ENCODE peak calls at places on chromosomes 3 and 15, in nine cellular contexts. M, H, X, S, K, O, A, C and Y are unnamed samples.

GRCh38 chr3:134650431-134651346 is at the start of gene KY:
- DNase-seq in O (no peak), S (no peak), K (peak), C (no peak), H (peak), A (no peak), X (peak), M (peak), Y (peak)

GRCh38 chr3:174620138-174620537 is 239.0 kb upstream of the NAALADL2 start:
- DNase-seq in K (no peak), A (no peak), X (no peak), O (no peak), H (no peak), M (no peak), C (no peak), S (peak), Y (no peak)

GRCh38 chr15:99212401-99212800 is 37.0 kb downstream of the TTC23 start:
- DNase-seq in M (no peak), O (peak), C (peak), K (no peak), S (no peak), H (no peak), A (no peak), X (no peak), Y (no peak)

GRCh38 chr3:63979093-63979492 is 44.2 kb downstream of the PSMD6 start:
- DNase-seq in A (no peak), M (no peak), X (no peak), K (no peak), O (no peak), C (peak), S (no peak), H (no peak), Y (no peak)

GRCh38 chr3:47266709-47267489 is 15.7 kb downstream of the KIF9 start:
- DNase-seq in A (peak), H (no peak), M (peak), C (peak), X (no peak), O (peak), K (peak), S (peak), Y (no peak)

GRCh38 chr15:72961326-72961725 is 90.9 kb upstream of the NEO1 start:
- DNase-seq in S (no peak), A (no peak), M (no peak), K (no peak), X (no peak), H (no peak), O (no peak), C (no peak), Y (no peak)

GRCh38 chr3:135310317-135310716 is 515.3 kb downstream of the EPHB1 start:
- DNase-seq in K (no peak), O (no peak), S (no peak), M (no peak), X (no peak), C (no peak), A (no peak), H (no peak), Y (no peak)

GRCh38 chr3:196422976-196423781 is 9.0 kb downstream of the UBXN7 start:
- DNase-seq in O (peak), A (no peak), K (no peak), M (peak), C (no peak), H (no peak), X (no peak), S (no peak), Y (no peak)

GRCh38 chr3:122996038-122996580 is 31.5 kb downstream of the SEMA5B start:
- DNase-seq in H (no peak), A (no peak), S (no peak), C (no peak), X (peak), M (no peak), O (no peak), K (no peak), Y (no peak)

GRCh38 chr3:133256787-133257483 is 142.9 kb upstream of the BFSP2 start:
- DNase-seq in M (no peak), O (no peak), H (no peak), A (no peak), K (no peak), X (no peak), S (no peak), C (peak), Y (no peak)

GRCh38 chr3:171284308-171285075 is 175.7 kb downstream of the TNIK start:
- DNase-seq in O (peak), C (peak), A (no peak), K (no peak), H (no peak), S (peak), M (peak), X (no peak), Y (no peak)

GRCh38 chr3:125324341-125324740 is 50.8 kb downstream of the ZNF148 start:
- DNase-seq in M (no peak), K (no peak), C (no peak), S (no peak), X (no peak), O (no peak), A (no peak), H (no peak), Y (no peak)

GRCh38 chr3:97988784-97989568 is 16.7 kb upstream of the RIOX2 start:
- DNase-seq in M (no peak), C (no peak), S (no peak), H (no peak), K (no peak), A (no peak), O (no peak), X (no peak), Y (no peak)

GRCh38 chr15:87747106-87747505 is 509.4 kb downstream of the NTRK3 start:
- DNase-seq in A (no peak), M (no peak), X (no peak), H (no peak), S (no peak), K (no peak), O (no peak), C (no peak), Y (no peak)

GRCh38 chr15:65391732-65392131 is 13.9 kb upstream of the IGDCC3 start:
- DNase-seq in K (no peak), H (no peak), M (no peak), C (no peak), O (no peak), A (no peak), X (no peak), S (no peak), Y (no peak)

GRCh38 chr3:132781922-132782321 is 59.7 kb upstream of the NPHP3 start:
- DNase-seq in C (no peak), H (no peak), O (no peak), M (no peak), X (no peak), A (no peak), S (no peak), K (no peak), Y (no peak)

GRCh38 chr3:98556164-98557130 is 24.7 kb downstream of the GPR15 start:
- DNase-seq in H (no peak), K (no peak), X (no peak), O (no peak), C (peak), S (no peak), A (no peak), M (no peak), Y (no peak)

GRCh38 chr3:78645628-78646310 is 1122.0 kb downstream of the ROBO1 start:
- DNase-seq in O (no peak), H (no peak), M (no peak), S (peak), A (peak), X (peak), K (no peak), C (peak), Y (no peak)

DNA sequence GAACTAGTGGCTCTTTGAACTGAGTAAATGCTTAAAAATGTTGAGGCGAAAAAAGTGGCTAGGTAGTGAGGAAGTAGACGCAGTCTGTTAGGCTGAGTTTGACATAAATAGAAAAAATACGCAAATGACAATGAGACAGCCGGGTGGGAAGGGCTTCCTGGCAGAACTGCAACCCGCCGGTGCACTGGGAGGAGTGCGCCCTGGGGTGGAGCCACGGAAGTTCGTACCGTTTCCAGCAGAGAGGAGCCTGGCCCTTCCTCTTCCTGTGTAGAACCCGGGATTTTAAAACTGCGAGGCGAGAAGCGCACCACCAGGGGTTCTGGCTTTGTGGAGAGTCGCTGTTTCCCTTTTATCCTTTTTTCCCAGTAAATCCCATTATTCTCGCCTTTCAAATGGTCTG is 602.6 kb downstream of the PYDC2 start:
- DNase-seq in X (no peak), A (no peak), O (no peak), C (no peak), M (no peak), K (no peak), S (no peak), H (no peak), Y (no peak)
- TF ChIP-seq CTCF in X (no peak), A (no peak), O (no peak), C (peak), M (no peak), K (no peak), S (no peak), H (no peak), Y (no peak)

GRCh38 chr3:42635111-42635510 is 18.4 kb upstream of the ZBTB47 start:
- DNase-seq in S (no peak), O (no peak), X (no peak), H (no peak), A (peak), M (no peak), C (no peak), K (no peak), Y (no peak)
- TF ChIP-seq CTCF in S (no peak), O (no peak), X (no peak), H (no peak), A (peak), M (no peak), C (peak), K (no peak), Y (no peak)

GRCh38 chr3:38646630-38647029 is 2.9 kb downstream of the SCN5A start:
- DNase-seq in X (no peak), A (peak), K (no peak), M (peak), H (no peak), S (no peak), C (no peak), O (peak), Y (no peak)
- TF ChIP-seq CTCF in X (peak), A (peak), K (peak), M (peak), H (peak), S (peak), C (peak), O (no peak), Y (peak)

GRCh38 chr15:38010390-38010789 is 76.0 kb downstream of the TMCO5A start:
- DNase-seq in O (no peak), M (no peak), X (no peak), A (no peak), K (no peak), H (no peak), S (no peak), C (no peak), Y (no peak)
- TF ChIP-seq CTCF in O (no peak), M (no peak), X (no peak), A (no peak), K (no peak), H (no peak), S (peak), C (peak), Y (no peak)

GRCh38 chr3:65569845-65570405 is 468.8 kb downstream of the MAGI1 start:
- DNase-seq in O (no peak), K (no peak), C (no peak), S (no peak), M (no peak), X (no peak), A (peak), H (no peak), Y (no peak)
- TF ChIP-seq CTCF in O (no peak), K (peak), C (peak), S (no peak), M (no peak), X (no peak), A (peak), H (no peak), Y (peak)